ENCODE peak calls at places on chromosomes 13 and 19, in five cellular contexts. P is MM.1S, N is osteocyte, S is endodermal cell, H is H9. F is an unnamed sample.

GRCh38 chr13:62321139-62321538 is 905.5 kb upstream of the PCDH20 start:
- DNase-seq in S (no peak), P (no peak), N (no peak), H (no peak), F (no peak)

GRCh38 chr19:41711376-41712261 is 3.2 kb downstream of the CEACAM5 start:
- DNase-seq in H (no peak), N (peak), P (no peak), S (no peak), F (no peak)

GRCh38 chr13:21569686-21570085 is 34.3 kb downstream of the MICU2 start:
- DNase-seq in H (no peak), N (no peak), P (no peak), S (no peak), F (no peak)

GRCh38 chr19:6020166-6020967 is 42.4 kb upstream of the RANBP3 start:
- DNase-seq in P (no peak), H (no peak), N (no peak), S (no peak), F (no peak)

GRCh38 chr19:12792048-12792852 is 964 bp downstream of the JUNB start:
- DNase-seq in N (no peak), P (peak), S (peak), H (peak), F (no peak)

GRCh38 chr13:75879656-75880055 is 243.5 kb downstream of the LMO7 start:
- DNase-seq in N (no peak), S (no peak), P (no peak), H (no peak), F (no peak)

GRCh38 chr19:29909545-29909944 is 32.5 kb upstream of the URI1 start:
- DNase-seq in P (no peak), N (no peak), S (no peak), H (no peak), F (no peak)

GRCh38 chr19:50501568-50502475 is 9.2 kb downstream of the JOSD2 start:
- DNase-seq in N (no peak), S (no peak), P (no peak), H (no peak), F (no peak)

GRCh38 chr19:1084024-1084868 is 10.9 kb downstream of the POLR2E start:
- DNase-seq in P (no peak), H (no peak), S (no peak), N (no peak), F (no peak)

GRCh38 chr19:42121036-42121621 is 11.1 kb downstream of the POU2F2 start:
- DNase-seq in S (no peak), H (no peak), P (no peak), N (no peak), F (no peak)

GRCh38 chr13:41455725-41456419 is 1.5 kb upstream of the RGCC start:
- DNase-seq in P (no peak), S (peak), N (no peak), H (no peak), F (no peak)

GRCh38 chr19:38869160-38869835 is 8.8 kb downstream of the RINL start:
- DNase-seq in S (no peak), H (peak), N (no peak), P (no peak), F (no peak)

GRCh38 chr13:21138561-21138960 is 37.8 kb downstream of the SKA3 start:
- DNase-seq in H (no peak), S (no peak), P (no peak), N (no peak), F (no peak)

GRCh38 chr13:39370554-39370953 is 232.4 kb downstream of the LHFPL6 start:
- DNase-seq in N (no peak), S (no peak), H (no peak), P (no peak), F (peak)

GRCh38 chr13:71285700-71286099 is 581.3 kb downstream of the DACH1 start:
- DNase-seq in S (peak), N (no peak), H (no peak), P (no peak), F (no peak)

GRCh38 chr13:19713186-19713965 is 69.4 kb downstream of the PSPC1 start:
- DNase-seq in S (no peak), N (no peak), P (no peak), H (no peak), F (no peak)

GRCh38 chr13:75402787-75403186 is 79.2 kb downstream of the TBC1D4 start:
- DNase-seq in P (no peak), S (no peak), H (no peak), N (no peak), F (no peak)

GRCh38 chr13:44955421-44955820 is 33.9 kb downstream of the NUFIP1 start:
- DNase-seq in S (no peak), H (no peak), P (no peak), N (no peak), F (no peak)

GRCh38 chr19:35006342-35006998 is 6.3 kb downstream of the GRAMD1A start:
- DNase-seq in S (no peak), P (no peak), N (no peak), H (no peak), F (no peak)

GRCh38 chr13:80012281-80012680 is 328.6 kb downstream of the SPRY2 start:
- DNase-seq in S (no peak), N (no peak), P (no peak), H (no peak), F (no peak)

GRCh38 chr19:14503285-14503684 is 7.4 kb upstream of the GIPC1 start:
- DNase-seq in P (no peak), N (no peak), H (no peak), S (no peak), F (no peak)

GRCh38 chr19:45098521-45099464 is 5.8 kb downstream of the PPP1R37 start:
- DNase-seq in N (no peak), H (no peak), P (no peak), S (peak), F (no peak)

GRCh38 chr13:109781384-109782065 is 4.9 kb downstream of the IRS2 start:
- DNase-seq in N (no peak), P (no peak), H (no peak), S (no peak), F (no peak)

GRCh38 chr13:25501231-25501630 is 129.5 kb downstream of the ATP8A2 start:
- DNase-seq in H (no peak), S (no peak), N (no peak), P (no peak), F (no peak)

GRCh38 chr19:35240322-35240721 is 8.5 kb upstream of the LSR start:
- DNase-seq in H (no peak), P (peak), S (no peak), N (no peak), F (no peak)

GRCh38 chr19:40502647-40503046 is 35.8 kb downstream of the SPTBN4 start:
- DNase-seq in S (peak), H (peak), P (no peak), N (no peak), F (no peak)

GRCh38 chr13:44801990-44802389 is 187.3 kb downstream of the NUFIP1 start:
- DNase-seq in P (no peak), N (no peak), H (no peak), S (no peak), F (no peak)

GRCh38 chr13:51425410-51426042 is 27.3 kb downstream of the INTS6 start:
- DNase-seq in S (no peak), P (no peak), H (no peak), N (no peak), F (peak)

GRCh38 chr19:54574051-54574450 is 461 bp downstream of the LILRA2 start:
- DNase-seq in H (no peak), S (no peak), P (no peak), N (no peak), F (no peak)

GRCh38 chr13:45447050-45447661 is 17.6 kb upstream of the COG3 start:
- DNase-seq in S (peak), P (no peak), N (peak), H (no peak), F (no peak)

DNA sequence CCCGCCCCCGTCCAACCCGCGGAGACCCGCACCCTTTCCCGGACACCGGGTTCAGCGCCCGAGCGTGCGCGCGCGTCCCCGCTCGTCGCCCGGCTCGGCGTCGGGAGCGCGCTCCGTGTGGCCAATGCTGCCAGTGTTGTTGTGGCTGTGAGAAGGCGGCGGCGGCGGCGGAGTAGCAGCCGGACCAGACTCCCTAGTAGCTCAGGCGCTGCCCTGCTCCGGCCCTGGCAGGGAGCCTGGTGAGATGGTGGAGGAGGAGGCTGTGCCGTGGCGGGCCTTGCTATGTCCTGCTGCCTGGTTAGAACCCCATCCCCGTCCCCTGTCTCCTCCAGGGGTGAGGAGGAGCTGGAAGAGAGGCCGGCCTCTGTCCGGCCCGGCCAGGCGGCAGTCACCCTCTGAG is 553.2 kb downstream of the TUBA3C start:
- DNase-seq in H (no peak), N (no peak), P (no peak), S (no peak), F (no peak)
- TF ChIP-seq CTCF in H (no peak), N (no peak), P (no peak), S (no peak), F (no peak)

DNA sequence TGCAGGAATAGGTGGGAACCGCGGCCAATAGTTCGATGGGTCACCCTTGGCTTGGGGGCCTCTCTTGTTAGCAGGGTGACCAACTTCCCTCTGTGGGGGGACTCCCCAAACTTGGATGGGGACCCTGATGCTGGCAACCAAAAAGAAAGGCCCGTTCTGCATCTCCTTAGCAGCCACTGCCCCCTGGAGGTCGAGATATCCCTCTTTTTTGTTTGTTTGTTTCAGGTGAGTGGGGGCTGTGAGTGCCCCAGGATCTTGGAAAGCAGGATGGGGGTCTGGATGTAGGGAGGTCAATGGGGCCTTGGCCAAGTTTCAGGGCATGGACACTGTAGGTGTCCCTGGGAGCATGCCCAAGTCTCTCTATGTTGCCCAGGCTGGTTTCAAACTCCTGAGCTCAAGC is 7.7 kb upstream of the CRTC1 start:
- DNase-seq in S (peak), N (no peak), P (no peak), H (peak), F (no peak)
- TF ChIP-seq CTCF in S (peak), N (peak), P (peak), H (peak), F (peak)

DNA sequence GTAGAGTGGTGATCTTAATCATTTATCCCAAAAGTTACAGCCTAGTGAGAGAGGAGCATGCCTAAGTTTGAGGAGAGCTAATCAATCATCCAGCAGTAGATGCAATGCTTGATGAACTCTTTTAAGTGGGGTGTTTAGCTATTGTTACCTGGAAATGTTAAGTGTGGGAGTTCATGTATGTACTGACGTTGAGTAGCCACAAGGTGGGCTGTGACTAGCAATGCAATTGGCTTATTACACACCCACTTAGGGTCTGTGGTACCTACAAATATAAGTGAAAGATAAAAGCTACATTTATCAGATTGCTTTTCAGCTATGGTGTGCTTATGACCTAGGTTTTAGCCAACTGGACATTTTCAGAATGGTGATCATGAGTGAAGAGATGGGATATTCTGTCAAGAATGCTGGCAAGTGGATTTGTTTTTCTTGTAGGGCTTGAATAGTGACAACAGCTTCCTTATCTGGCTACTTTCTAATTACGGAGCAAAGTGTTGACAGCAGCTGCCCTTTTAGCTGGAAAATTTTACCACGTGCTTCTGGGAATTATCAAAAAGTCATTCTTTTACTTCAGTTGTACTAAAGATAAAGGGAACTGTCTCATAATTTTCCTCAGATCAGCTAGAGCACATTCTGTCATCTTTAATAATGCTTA is 170.6 kb downstream of the POSTN start:
- DNase-seq in N (no peak), S (no peak), P (no peak), H (no peak), F (no peak)
- TF ChIP-seq CTCF in N (peak), S (peak), P (no peak), H (peak), F (no peak)

GRCh38 chr13:107141767-107142166 is 573.8 kb upstream of the ARGLU1 start:
- DNase-seq in S (no peak), P (no peak), H (no peak), N (no peak), F (no peak)

GRCh38 chr13:107133950-107134349 is 566.0 kb upstream of the ARGLU1 start:
- DNase-seq in H (no peak), S (no peak), N (no peak), P (no peak), F (no peak)

GRCh38 chr13:107144432-107144831 is 576.5 kb upstream of the ARGLU1 start:
- DNase-seq in P (no peak), H (no peak), S (no peak), N (no peak), F (no peak)

GRCh38 chr13:107138987-107139386 is 571.0 kb upstream of the ARGLU1 start:
- DNase-seq in H (no peak), P (no peak), S (no peak), N (no peak), F (no peak)

GRCh38 chr13:107138468-107138867 is 570.5 kb upstream of the ARGLU1 start:
- DNase-seq in S (peak), H (no peak), P (no peak), N (no peak), F (no peak)
- TF ChIP-seq CTCF in S (peak), H (peak), P (no peak), N (no peak), F (no peak)

DNA sequence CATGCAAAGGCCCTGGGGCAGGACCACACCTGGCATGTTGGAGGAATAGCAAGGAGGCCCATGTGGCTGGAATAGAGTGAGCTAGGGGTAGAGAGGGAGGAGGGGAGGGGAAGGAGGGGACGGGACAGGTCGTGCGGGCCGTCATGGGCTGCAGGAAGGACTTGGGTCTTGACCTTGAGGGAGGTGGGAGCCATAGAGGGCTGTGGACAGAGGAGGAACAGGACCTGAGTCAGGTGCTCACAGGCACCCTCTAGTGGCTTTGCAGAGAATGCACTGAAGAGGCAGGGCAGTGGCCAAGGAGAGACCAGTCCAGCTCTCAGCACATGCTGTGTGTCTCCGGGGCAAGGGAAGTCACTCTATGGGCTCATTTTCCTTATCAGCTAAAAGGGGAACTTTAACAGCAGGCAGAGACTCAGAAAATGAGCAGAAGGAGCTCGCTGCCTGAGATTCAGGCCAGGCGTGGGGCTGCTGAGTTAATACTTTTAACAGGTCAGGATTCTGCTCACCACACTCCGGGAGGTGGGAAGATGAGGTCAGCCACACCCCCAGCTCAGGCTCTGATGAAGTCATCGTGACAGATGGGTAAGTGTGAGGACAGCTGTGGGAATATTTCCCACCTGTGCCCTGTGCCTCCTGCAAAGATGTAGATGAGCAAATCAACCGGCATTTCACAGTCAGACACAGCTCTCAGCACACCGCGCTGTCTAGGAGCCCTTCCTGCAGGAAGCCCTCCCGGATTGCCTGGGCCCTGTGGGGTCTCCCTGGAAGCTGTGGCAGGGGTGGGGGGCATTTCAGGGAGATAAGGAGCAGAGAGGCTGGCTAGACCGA is 6.0 kb upstream of the TNFAIP8L1 start:
- DNase-seq in H (peak), P (peak), S (peak), N (no peak), F (no peak)
- TF ChIP-seq CTCF in H (peak), P (peak), S (peak), N (peak), F (peak)

GRCh38 chr13:113649212-113649611 is 8.8 kb downstream of the ATP4B start:
- DNase-seq in N (no peak), P (no peak), S (peak), H (no peak), F (no peak)
- TF ChIP-seq CTCF in N (no peak), P (no peak), S (peak), H (peak), F (no peak)

DNA sequence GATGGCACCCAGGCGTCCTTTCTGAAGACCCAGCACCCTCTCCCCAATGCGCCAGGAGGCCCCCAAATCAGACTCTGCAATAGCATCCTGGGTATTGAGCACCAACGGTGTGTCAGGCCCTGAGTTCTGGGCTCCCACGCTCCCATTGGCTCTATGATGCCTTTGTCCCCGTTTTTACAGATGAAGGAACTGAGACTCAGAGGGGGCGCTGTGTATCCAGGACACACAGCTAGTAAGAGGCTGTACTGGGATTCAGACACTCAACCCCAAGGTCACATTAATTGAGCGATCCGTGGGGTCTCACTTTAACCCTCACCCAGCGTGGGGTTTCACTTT is 42.5 kb downstream of the CYP4F22 start:
- DNase-seq in H (peak), P (no peak), N (no peak), S (peak), F (no peak)
- TF ChIP-seq CTCF in H (no peak), P (no peak), N (no peak), S (no peak), F (no peak)

GRCh38 chr13:100987993-100988392 is 313.4 kb upstream of the TMTC4 start:
- DNase-seq in P (no peak), N (no peak), S (peak), H (peak), F (no peak)
- TF ChIP-seq CTCF in P (peak), N (peak), S (peak), H (peak), F (peak)